ENCODE peak calls at places on chromosomes 3 and 15, in seven cellular contexts. N is T-cell; H is CD14-positive monocyte; O is hepatic stellate cell; U is T1000; T is activated effector memory CD4-positive, alpha-beta T cell treated with Interleukin-2 at 50 U/mL for 16 hours; A is HFF-Myc. K is an unnamed sample.
A peak's percentile ranks its signal among the peaks of the same experiment; 100 is the strongest.

GRCh38 chr3:158109295-158109803 is 540 bp upstream of the RSRC1 start:
- DNase-seq in A (no peak), O (no peak), N (no peak), H (no peak), T (no peak), U (no peak), K (no peak)

GRCh38 chr15:69713726-69714559 is 261.3 kb downstream of the RPLP1 start:
- DNase-seq in H (no peak), N (peak; percentile 81), O (no peak), A (no peak), T (peak; percentile 67), U (no peak), K (no peak)

GRCh38 chr3:156563900-156564682 is 9.2 kb upstream of the SSR3 start:
- DNase-seq in U (no peak), T (no peak), H (no peak), O (no peak), A (no peak), N (no peak), K (no peak)

GRCh38 chr3:147139341-147139740 is 267.0 kb downstream of the ZIC4 start:
- DNase-seq in H (no peak), O (no peak), U (no peak), N (no peak), A (no peak), T (no peak), K (no peak)

GRCh38 chr15:39817892-39818291 is 35.3 kb upstream of the FSIP1 start:
- DNase-seq in O (no peak), U (no peak), T (no peak), A (no peak), H (no peak), N (no peak), K (no peak)

GRCh38 chr3:192772495-192772894 is 45.2 kb upstream of the FGF12 start:
- DNase-seq in N (no peak), O (peak; percentile 21), H (no peak), T (no peak), U (no peak), A (no peak), K (no peak)

GRCh38 chr15:83106994-83107840 is at the start of gene TM6SF1:
- DNase-seq in H (no peak), N (no peak), T (no peak), U (no peak), A (no peak), O (peak; percentile 18), K (no peak)

GRCh38 chr3:177418787-177419186 is 221.5 kb upstream of the TBL1XR1 start:
- DNase-seq in T (no peak), A (no peak), U (no peak), H (no peak), O (no peak), N (no peak), K (no peak)

GRCh38 chr15:40054746-40055575 is 16.0 kb upstream of the SRP14 start:
- DNase-seq in A (no peak), N (no peak), H (no peak), O (peak; percentile 59), T (peak; percentile 20), U (no peak), K (no peak)

GRCh38 chr3:124885466-124886167 is 1.5 kb downstream of the ITGB5 start:
- DNase-seq in U (peak; percentile 25), H (no peak), O (peak; percentile 57), T (no peak), N (no peak), A (no peak), K (no peak)

GRCh38 chr3:160564949-160565441 is 376 bp downstream of the KPNA4 start:
- DNase-seq in U (no peak), A (no peak), O (peak; percentile 53), T (no peak), N (peak; percentile 56), H (no peak), K (peak; percentile 31)

GRCh38 chr3:170233532-170233931 is 11.3 kb downstream of the PRKCI start:
- DNase-seq in H (no peak), N (no peak), U (no peak), A (no peak), O (peak; percentile 61), T (no peak), K (peak; percentile 40)

GRCh38 chr3:189999718-190000117 is 121.0 kb downstream of the P3H2 start:
- DNase-seq in H (no peak), T (no peak), A (no peak), O (no peak), N (no peak), U (no peak), K (no peak)

GRCh38 chr3:188229177-188229576 is 75.2 kb downstream of the LPP start:
- DNase-seq in A (no peak), N (no peak), U (no peak), O (no peak), T (no peak), H (no peak), K (no peak)

GRCh38 chr3:52240059-52240885 is 1.3 kb upstream of the TWF2 start:
- DNase-seq in O (peak; percentile 93), A (peak; percentile 88), N (peak; percentile 49), H (peak; percentile 76), T (peak; percentile 48), U (peak; percentile 14), K (peak; percentile 27)

GRCh38 chr3:45967724-45968123 is 24.5 kb downstream of the CXCR6 start:
- DNase-seq in U (no peak), A (no peak), N (no peak), T (no peak), H (no peak), O (no peak), K (no peak)

GRCh38 chr3:47534021-47534454 is 20.5 kb upstream of the ELP6 start:
- DNase-seq in H (no peak), O (no peak), U (no peak), N (no peak), A (no peak), T (no peak), K (no peak)

GRCh38 chr3:152245498-152246175 is 23.1 kb upstream of the MBNL1 start:
- DNase-seq in U (no peak), A (no peak), H (no peak), T (no peak), O (no peak), N (no peak), K (no peak)

GRCh38 chr3:49929333-49930240 is at the start of gene MON1A:
- DNase-seq in O (peak; percentile 83), A (peak; percentile 65), H (peak; percentile 84), N (peak; percentile 60), T (peak; percentile 76), U (peak; percentile 92), K (peak; percentile 70)

GRCh38 chr15:60713096-60714084 is 234.4 kb upstream of the ICE2 start:
- DNase-seq in T (no peak), U (no peak), O (peak; percentile 38), N (no peak), A (no peak), H (no peak), K (no peak)

GRCh38 chr3:186849392-186849975 is 7.0 kb downstream of the ADIPOQ start:
- DNase-seq in O (no peak), A (no peak), H (no peak), N (no peak), T (no peak), U (no peak), K (no peak)

GRCh38 chr15:78004919-78005634 is 72.4 kb downstream of the TBC1D2B start:
- DNase-seq in U (no peak), H (no peak), O (peak; percentile 77), A (peak; percentile 54), T (no peak), N (no peak), K (peak; percentile 20)

GRCh38 chr3:42688487-42689420 is 3.4 kb downstream of the KLHL40 start:
- DNase-seq in U (no peak), O (no peak), A (no peak), H (no peak), T (no peak), N (no peak), K (no peak)

GRCh38 chr3:51982352-51982837 is 940 bp upstream of the ACY1 start:
- DNase-seq in A (no peak), U (no peak), O (peak; percentile 55), T (no peak), N (no peak), H (no peak), K (no peak)

GRCh38 chr15:92845109-92845508 is 55.0 kb upstream of the CHD2 start:
- DNase-seq in T (no peak), O (no peak), N (no peak), A (no peak), U (no peak), H (no peak), K (no peak)

GRCh38 chr3:178562869-178563232 is 26.6 kb downstream of the KCNMB2 start:
- DNase-seq in U (no peak), H (no peak), O (no peak), A (peak; percentile 61), N (no peak), T (no peak), K (no peak)

GRCh38 chr3:196554205-196554604 is 14.1 kb downstream of the WDR53 start:
- DNase-seq in A (no peak), N (no peak), U (no peak), O (no peak), H (no peak), T (no peak), K (no peak)

GRCh38 chr15:55993804-55994539 is 560 bp upstream of the NEDD4 start:
- DNase-seq in H (no peak), U (no peak), T (no peak), O (peak; percentile 61), N (no peak), A (no peak), K (peak; percentile 65)

GRCh38 chr3:62046326-62046725 is 327.0 kb downstream of the FEZF2 start:
- DNase-seq in O (no peak), T (no peak), U (no peak), H (no peak), A (no peak), N (no peak), K (no peak)

GRCh38 chr15:23372284-23372683 is 17.7 kb downstream of the GOLGA8S start:
- DNase-seq in A (no peak), H (no peak), U (no peak), O (no peak), N (no peak), T (no peak), K (no peak)

GRCh38 chr3:70989174-70989573 is 594.4 kb downstream of the FOXP1 start:
- DNase-seq in A (no peak), H (no peak), O (peak; percentile 24), U (no peak), N (no peak), T (no peak), K (peak; percentile 13)

GRCh38 chr3:185069583-185070030 is 83.3 kb downstream of the C3orf70 start:
- DNase-seq in O (no peak), N (no peak), T (no peak), H (no peak), A (no peak), U (no peak), K (no peak)

GRCh38 chr3:100740207-100740606 is 30.9 kb downstream of the TFG start:
- DNase-seq in U (no peak), T (no peak), N (no peak), H (no peak), A (no peak), O (no peak), K (no peak)